ENCODE peak calls at places on chromosomes 3 and 15, in seven cellular contexts. Z is adrenal gland, I is HepG2, O is A549, C is sigmoid colon, B is spleen, X is lower leg skin. T is an unnamed sample.

GRCh38 chr3:31132132-31132769 is 237.8 kb upstream of the GADL1 start:
- DNase-seq in C (no peak), I (peak; percentile 39), X (no peak), B (no peak), O (peak; percentile 37), Z (no peak), T (no peak)

GRCh38 chr3:51954120-51954519 is 1.1 kb upstream of the GPR62 start:
- DNase-seq in I (no peak), B (no peak), Z (no peak), X (no peak), C (no peak), O (no peak), T (no peak)

GRCh38 chr3:4528802-4529201 is 35.7 kb downstream of the ITPR1 start:
- DNase-seq in B (no peak), O (no peak), Z (no peak), C (no peak), X (no peak), I (no peak), T (no peak)

GRCh38 chr3:74268753-74269152 is 345.7 kb downstream of the CNTN3 start:
- DNase-seq in Z (no peak), I (no peak), O (no peak), C (no peak), X (no peak), B (no peak), T (no peak)

GRCh38 chr3:31908391-31909097 is 72.5 kb downstream of the OSBPL10 start:
- DNase-seq in O (peak; percentile 29), C (no peak), I (peak; percentile 9), X (no peak), B (no peak), Z (no peak), T (no peak)

GRCh38 chr15:99605490-99605931 is 39.7 kb downstream of the MEF2A start:
- DNase-seq in I (no peak), X (no peak), Z (no peak), C (no peak), B (peak; percentile 41), O (no peak), T (no peak)

GRCh38 chr3:120601554-120601953 is 5.4 kb downstream of the NDUFB4 start:
- DNase-seq in I (no peak), X (no peak), O (no peak), Z (no peak), B (no peak), C (no peak), T (no peak)

GRCh38 chr3:50671331-50671730 is 3.4 kb upstream of the DOCK3 start:
- DNase-seq in B (no peak), C (no peak), X (no peak), O (peak; percentile 68), I (no peak), Z (no peak), T (no peak)

GRCh38 chr3:197722734-197723133 is 14.0 kb downstream of the RUBCN start:
- DNase-seq in B (no peak), I (no peak), O (no peak), X (no peak), Z (no peak), C (no peak), T (no peak)

GRCh38 chr15:38168472-38169057 is 84.1 kb upstream of the SPRED1 start:
- DNase-seq in I (no peak), X (no peak), C (no peak), B (no peak), O (no peak), Z (no peak), T (no peak)

GRCh38 chr3:125519678-125520562 is at the start of gene SNX4:
- DNase-seq in Z (peak; percentile 91), B (peak; percentile 97), I (peak; percentile 90), X (peak; percentile 86), C (peak; percentile 98), O (peak; percentile 89), T (peak; percentile 72)
- TF ChIP-seq POLR2A in Z (peak; percentile 80), B (peak; percentile 32), I (peak; percentile 83), X (no peak), C (peak; percentile 36), O (peak; percentile 46), T (no peak)

DNA sequence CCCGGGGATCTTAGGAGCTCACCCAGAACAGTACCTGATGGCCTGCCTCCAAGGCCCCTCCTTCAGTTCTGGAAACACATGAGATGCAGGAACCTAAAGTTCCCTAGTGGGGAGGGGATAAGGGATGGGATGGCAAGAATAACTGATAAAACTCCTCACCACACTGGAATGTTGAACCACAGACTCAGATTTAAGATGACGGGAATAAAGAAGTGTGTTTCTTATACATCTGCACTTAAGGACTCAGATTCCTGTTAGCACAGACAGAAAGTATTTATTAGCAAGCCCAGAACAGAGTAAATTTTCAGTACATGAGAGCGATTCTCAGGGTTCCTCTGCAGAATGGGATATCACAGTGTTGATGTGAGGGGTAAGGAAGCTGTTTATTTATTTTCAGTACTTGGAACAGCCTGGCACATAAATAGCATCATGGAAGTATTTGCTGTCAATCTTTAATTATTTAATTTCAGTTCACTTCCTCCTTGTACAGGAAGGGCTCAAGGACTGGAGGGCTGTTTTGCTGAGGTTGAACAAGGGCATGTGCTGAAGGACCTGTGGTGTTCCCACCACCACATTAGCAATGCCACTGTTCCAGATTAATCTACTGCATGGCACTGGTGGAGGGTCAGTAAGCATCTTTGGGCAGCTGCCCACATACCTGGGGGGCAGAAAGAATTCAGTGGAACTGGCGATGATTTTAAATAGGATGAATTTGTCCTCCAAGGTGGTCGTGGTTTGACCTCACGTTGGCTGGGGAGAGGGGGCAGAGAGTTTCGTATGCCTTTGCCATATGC is 245.0 kb downstream of the TLE3 start:
- DNase-seq in Z (no peak), O (no peak), X (no peak), C (no peak), I (no peak), B (peak; percentile 25), T (no peak)
- TF ChIP-seq POLR2A in Z (no peak), O (no peak), X (no peak), C (no peak), I (no peak), B (no peak), T (no peak)

DNA sequence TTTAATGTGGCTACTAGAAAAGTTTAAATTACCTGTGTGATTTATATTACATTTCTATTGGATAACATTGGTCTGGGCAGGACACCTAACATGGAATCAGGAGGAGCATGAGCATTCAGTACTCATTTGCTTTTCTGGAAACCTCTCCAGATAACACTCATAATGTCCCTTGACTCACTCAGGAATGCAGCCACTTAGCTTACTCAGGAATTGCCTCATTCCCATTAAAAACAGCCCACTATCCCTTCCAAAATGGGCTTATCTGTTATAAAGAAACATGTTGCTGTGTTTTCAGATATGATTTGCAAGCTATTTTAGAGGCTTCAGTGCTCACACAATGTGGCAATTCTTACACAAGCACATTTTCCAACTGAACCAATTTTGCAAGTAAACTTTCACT is 17.1 kb downstream of the GBE1 start:
- DNase-seq in C (no peak), O (peak; percentile 83), B (no peak), Z (no peak), I (peak; percentile 37), X (peak; percentile 57), T (no peak)
- TF ChIP-seq POLR2A in C (no peak), O (no peak), B (no peak), Z (no peak), I (no peak), X (no peak), T (no peak)

GRCh38 chr3:44685128-44685800 is 27.2 kb upstream of the ZNF502 start:
- DNase-seq in X (peak; percentile 22), I (no peak), Z (peak; percentile 55), O (no peak), B (peak; percentile 91), C (peak; percentile 84), T (peak; percentile 65)
- TF ChIP-seq POLR2A in X (no peak), I (no peak), Z (no peak), O (no peak), B (no peak), C (no peak), T (no peak)

DNA sequence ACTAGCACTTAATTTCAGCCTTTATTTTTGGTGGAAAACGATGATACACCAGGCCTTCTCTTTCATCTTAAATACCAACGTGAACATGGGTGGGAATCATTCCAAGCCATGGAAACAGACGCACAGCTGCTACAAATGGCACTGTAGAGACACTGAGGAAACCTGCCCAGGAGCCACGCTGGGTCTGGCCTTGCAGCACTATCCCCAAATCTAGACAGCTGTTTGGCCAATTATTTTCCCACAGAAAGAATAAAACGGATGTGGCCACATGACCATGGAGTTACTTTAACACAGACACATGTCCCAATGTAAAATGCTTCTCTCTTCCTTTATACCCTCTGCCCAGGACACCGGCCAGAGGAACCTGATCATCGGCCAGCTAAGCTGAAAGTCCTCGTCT is 83.6 kb upstream of the OCA2 start:
- DNase-seq in O (no peak), I (no peak), Z (no peak), C (no peak), X (no peak), B (no peak), T (no peak)
- TF ChIP-seq POLR2A in O (no peak), I (no peak), Z (no peak), C (no peak), X (no peak), B (no peak), T (no peak)

GRCh38 chr3:13332158-13332557 is 88.0 kb downstream of the NUP210 start:
- DNase-seq in B (no peak), Z (no peak), O (no peak), I (no peak), C (no peak), X (no peak), T (peak; percentile 71)
- TF ChIP-seq POLR2A in B (no peak), Z (no peak), O (no peak), I (no peak), C (no peak), X (no peak), T (no peak)

DNA sequence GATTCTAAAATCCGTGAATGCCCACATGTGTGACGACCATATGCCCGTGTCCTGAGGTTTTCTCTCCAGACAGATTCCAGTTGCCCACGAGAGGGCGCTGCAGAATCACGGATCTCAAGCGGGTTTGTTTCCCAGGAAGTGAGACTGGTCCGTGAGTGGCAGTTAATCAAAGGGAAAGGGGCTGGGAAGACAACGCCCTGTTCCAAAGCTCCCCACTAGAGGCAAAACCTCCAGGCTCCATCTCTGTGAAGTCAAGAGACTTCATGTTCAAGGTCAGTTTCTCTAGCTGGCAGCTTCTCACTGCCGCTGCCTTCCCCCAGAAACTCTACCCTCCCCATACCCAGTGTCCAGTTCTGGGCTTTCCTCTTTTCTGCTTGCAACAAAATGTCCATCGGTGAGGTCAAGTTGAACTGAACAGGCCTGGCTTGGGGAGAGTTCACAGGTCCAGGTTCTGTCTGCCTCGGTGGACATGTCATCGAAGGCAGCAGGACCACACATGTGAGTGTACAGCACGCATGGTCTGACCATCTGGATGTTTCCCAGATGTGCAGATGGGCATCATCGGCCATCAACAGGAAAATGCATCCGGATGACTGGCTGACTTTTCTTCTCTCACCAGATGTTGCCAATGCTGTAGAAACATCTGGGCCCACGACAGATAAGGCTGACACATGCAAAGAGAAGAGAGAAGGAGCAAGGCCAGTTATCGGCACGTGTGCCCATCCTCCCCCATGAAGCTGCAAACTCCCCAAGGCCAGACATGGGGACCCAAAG is 44.9 kb downstream of the NOX5 start:
- DNase-seq in B (peak; percentile 90), O (peak; percentile 92), Z (peak; percentile 87), X (peak; percentile 82), C (peak; percentile 90), I (peak; percentile 83), T (peak; percentile 48)
- TF ChIP-seq POLR2A in B (no peak), O (no peak), Z (no peak), X (no peak), C (no peak), I (no peak), T (no peak)

GRCh38 chr3:9769426-9770275 is at the start of gene CAMK1:
- DNase-seq in C (peak; percentile 94), O (peak; percentile 44), Z (peak; percentile 88), B (peak; percentile 92), X (peak; percentile 52), I (peak; percentile 45), T (peak; percentile 71)
- TF ChIP-seq POLR2A in C (no peak), O (peak; percentile 69), Z (peak; percentile 94), B (no peak), X (no peak), I (peak; percentile 79), T (no peak)

T was measured in GM12891.